ENCODE peak calls at places on chromosomes 2 and 18, in ten cellular contexts. M is neural crest cell, U is WTC11, T is gastrocnemius medialis, P is K562, Q is mammary epithelial cell, F is GM06990, C is foreskin fibroblast, D is mucosa of descending colon, Z is Calu3. Y is an unnamed sample.

GRCh38 chr2:199469514-199470360 is 12.0 kb upstream of the SATB2 start:
- DNase-seq in F (no peak), Q (no peak), C (peak), D (peak), P (no peak), T (no peak), Z (no peak), M (no peak), U (no peak), Y (no peak)

GRCh38 chr2:9138507-9139085 is 68.0 kb upstream of the ASAP2 start:
- DNase-seq in Q (no peak), T (no peak), F (no peak), D (peak), P (peak), M (peak), C (no peak), Z (peak), U (peak), Y (peak)

GRCh38 chr2:151306621-151307020 is 17.2 kb upstream of the NMI start:
- DNase-seq in F (no peak), Z (no peak), M (no peak), C (peak), Q (peak), P (no peak), U (no peak), D (no peak), T (no peak), Y (no peak)

GRCh38 chr2:70049261-70049660 is 38.0 kb upstream of the PCBP1 start:
- DNase-seq in D (no peak), Z (no peak), M (no peak), U (no peak), C (no peak), T (no peak), P (no peak), Q (no peak), F (no peak), Y (no peak)

GRCh38 chr2:136248242-136248641 is 130.3 kb upstream of the CXCR4 start:
- DNase-seq in M (no peak), P (no peak), U (no peak), D (no peak), C (no peak), T (peak), Q (no peak), Z (no peak), F (no peak), Y (no peak)

GRCh38 chr18:54742654-54743053 is 85.6 kb upstream of the RAB27B start:
- DNase-seq in F (no peak), T (peak), C (peak), D (peak), U (no peak), Z (no peak), Q (peak), P (no peak), M (no peak), Y (no peak)

GRCh38 chr2:23124214-23124735 is 260.7 kb upstream of the KLHL29 start:
- DNase-seq in D (no peak), M (no peak), U (no peak), P (no peak), T (no peak), Z (no peak), F (no peak), Q (no peak), C (no peak), Y (no peak)

GRCh38 chr2:4973973-4974372 is 718.2 kb upstream of the SOX11 start:
- DNase-seq in U (no peak), P (no peak), M (no peak), C (no peak), T (no peak), F (peak), D (no peak), Q (no peak), Z (no peak), Y (no peak)

GRCh38 chr2:86308984-86309695 is 28.3 kb downstream of the REEP1 start:
- DNase-seq in D (no peak), T (no peak), Z (no peak), C (no peak), P (no peak), M (no peak), F (no peak), Q (no peak), U (no peak), Y (no peak)

GRCh38 chr18:25349131-25349925 is 2.6 kb downstream of the ZNF521 start:
- DNase-seq in C (peak), U (peak), Z (no peak), P (no peak), M (peak), D (peak), F (no peak), Q (no peak), T (no peak), Y (peak)

GRCh38 chr2:44169155-44169898 is 652 bp downstream of the PPM1B start:
- DNase-seq in P (peak), U (peak), M (peak), Q (peak), C (peak), D (peak), T (peak), Z (peak), F (peak), Y (peak)

GRCh38 chr2:55718165-55719008 is 24.7 kb upstream of the PNPT1 start:
- DNase-seq in P (peak), T (no peak), U (peak), D (peak), Z (peak), C (peak), M (peak), F (peak), Q (peak), Y (peak)

GRCh38 chr2:16684676-16685339 is 19.2 kb upstream of the CYRIA start:
- DNase-seq in U (no peak), T (no peak), M (no peak), Q (no peak), P (no peak), Z (no peak), D (no peak), C (no peak), F (no peak), Y (no peak)

GRCh38 chr2:121519732-121520640 is 10.7 kb upstream of the RNU4ATAC start:
- DNase-seq in F (no peak), P (no peak), M (peak), D (no peak), C (peak), U (no peak), Z (no peak), Q (peak), T (peak), Y (no peak)

GRCh38 chr18:58045265-58046086 is 1.4 kb downstream of the NEDD4L start:
- DNase-seq in P (peak), F (peak), Q (peak), D (peak), M (peak), C (peak), Z (peak), T (no peak), U (peak), Y (peak)

GRCh38 chr18:22230403-22231042 is 61.1 kb downstream of the GATA6 start:
- DNase-seq in D (no peak), Z (no peak), Q (no peak), F (no peak), C (no peak), T (no peak), M (no peak), P (no peak), U (no peak), Y (no peak)

GRCh38 chr2:85753525-85754312 is at the start of gene ATOH8:
- DNase-seq in Q (peak), C (peak), U (peak), P (peak), F (peak), D (peak), M (peak), Z (peak), T (peak), Y (peak)

GRCh38 chr2:19812166-19812565 is 89.6 kb downstream of the TTC32 start:
- DNase-seq in D (no peak), F (no peak), C (no peak), Q (no peak), U (no peak), P (no peak), Z (no peak), T (no peak), M (no peak), Y (no peak)

GRCh38 chr2:54641988-54642387 is 81.5 kb upstream of the EML6 start:
- DNase-seq in T (no peak), F (no peak), Z (no peak), D (no peak), U (no peak), M (no peak), Q (no peak), P (no peak), C (no peak), Y (no peak)

GRCh38 chr2:108904680-108905079 is 84.3 kb downstream of the EDAR start:
- DNase-seq in F (no peak), P (no peak), M (no peak), U (no peak), T (no peak), D (peak), Q (no peak), Z (no peak), C (no peak), Y (no peak)

GRCh38 chr2:227376911-227377396 is 2.2 kb downstream of the TM4SF20 start:
- DNase-seq in C (peak), U (no peak), P (peak), M (no peak), Q (no peak), T (no peak), F (no peak), D (peak), Z (no peak), Y (no peak)

GRCh38 chr2:127678531-127678930 is 3.2 kb upstream of the LIMS2 start:
- DNase-seq in Q (no peak), M (no peak), U (no peak), D (no peak), T (no peak), Z (no peak), C (no peak), F (no peak), P (no peak), Y (no peak)

GRCh38 chr2:21317131-21317530 is 193.4 kb downstream of the TDRD15 start:
- DNase-seq in U (peak), Q (peak), P (peak), Z (peak), C (no peak), D (peak), F (no peak), T (no peak), M (peak), Y (peak)

GRCh38 chr2:72934683-72935610 is 17.6 kb downstream of the EMX1 start:
- DNase-seq in P (peak), D (peak), M (no peak), Q (peak), T (no peak), Z (peak), C (no peak), U (peak), F (no peak), Y (no peak)
- TF ChIP-seq CTCF in P (peak), D (peak), M (peak), Q (peak), T (no peak), Z (peak), C (no peak), U (no peak), F (peak), Y (peak)

DNA sequence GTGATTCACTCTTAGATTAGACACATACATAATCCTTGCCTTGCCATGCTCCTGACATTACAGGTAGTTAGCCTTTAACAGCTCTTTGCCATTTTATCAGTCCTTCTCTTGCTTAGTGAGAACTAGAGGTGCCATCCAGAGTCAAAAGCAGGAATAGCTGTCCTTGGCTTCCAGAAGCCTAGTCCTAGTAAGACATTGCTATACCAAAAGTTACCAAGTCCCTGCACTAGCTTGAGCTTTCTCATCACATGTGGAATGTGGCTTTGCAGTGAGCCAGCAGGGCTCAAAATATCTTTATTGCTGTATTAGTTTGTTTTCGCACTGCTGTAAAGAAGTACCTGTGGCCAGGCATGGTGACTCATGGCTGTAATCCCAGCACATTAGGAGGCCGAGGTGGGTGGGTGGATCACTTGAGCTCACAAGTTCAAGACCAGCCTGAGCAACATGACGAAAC is 104.7 kb upstream of the NOSTRIN start:
- DNase-seq in T (no peak), F (no peak), Z (no peak), D (peak), M (no peak), U (no peak), C (peak), Q (peak), P (no peak), Y (no peak)
- TF ChIP-seq CTCF in T (no peak), F (no peak), Z (no peak), D (no peak), M (no peak), U (no peak), C (no peak), Q (no peak), P (no peak), Y (no peak)

GRCh38 chr2:217106650-217107014 is 246.8 kb upstream of the TNP1 start:
- DNase-seq in C (peak), Q (no peak), F (no peak), T (no peak), U (peak), Z (no peak), M (no peak), P (no peak), D (no peak), Y (no peak)
- TF ChIP-seq CTCF in C (peak), Q (peak), F (peak), T (no peak), U (peak), Z (peak), M (peak), P (peak), D (no peak), Y (peak)

DNA sequence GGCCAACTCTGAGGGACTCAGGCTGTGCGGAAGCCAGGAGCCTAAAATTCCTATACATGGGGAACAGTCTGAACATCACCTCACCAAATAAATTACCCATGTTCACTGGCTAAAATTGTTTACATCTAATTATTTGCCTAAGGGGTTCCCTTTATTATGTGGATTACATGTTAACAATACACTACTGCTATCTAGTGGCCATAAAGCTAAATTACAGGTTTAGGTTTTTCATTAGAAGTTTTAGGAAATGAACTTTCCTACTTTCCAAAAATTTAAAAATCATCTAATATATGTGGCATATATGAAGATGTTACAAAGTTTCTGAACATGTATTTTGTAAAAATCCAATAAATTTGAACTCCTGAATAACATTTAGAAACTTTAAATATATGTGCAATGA is 40.3 kb downstream of the PLA2R1 start:
- DNase-seq in T (no peak), C (peak), Q (no peak), F (no peak), M (no peak), P (peak), Z (no peak), D (no peak), U (no peak), Y (no peak)
- TF ChIP-seq CTCF in T (peak), C (peak), Q (peak), F (peak), M (peak), P (no peak), Z (no peak), D (peak), U (peak), Y (peak)

GRCh38 chr2:99933894-99934650 is 208.3 kb downstream of the AFF3 start:
- DNase-seq in T (no peak), U (no peak), P (no peak), C (no peak), Z (no peak), D (no peak), Q (no peak), F (no peak), M (no peak), Y (no peak)
- TF ChIP-seq CTCF in T (no peak), U (no peak), P (no peak), C (no peak), Z (no peak), D (no peak), Q (no peak), F (peak), M (no peak), Y (no peak)

GRCh38 chr2:240560084-240560479 is at the start of gene DUSP28:
- DNase-seq in Z (peak), P (peak), U (peak), T (peak), F (peak), D (peak), C (peak), M (peak), Q (peak), Y (peak)

GRCh38 chr2:240564191-240564570 is 4.0 kb downstream of the DUSP28 start:
- DNase-seq in P (no peak), F (no peak), M (no peak), Z (no peak), U (no peak), T (no peak), D (no peak), C (no peak), Q (no peak), Y (no peak)

GRCh38 chr2:240560480-240561324 is 545 bp downstream of the DUSP28 start:
- DNase-seq in F (peak), M (peak), T (peak), U (peak), Z (peak), D (peak), Q (peak), C (peak), P (peak), Y (peak)

GRCh38 chr2:240559271-240559670 is 886 bp upstream of the DUSP28 start:
- DNase-seq in D (no peak), U (no peak), Z (no peak), Q (no peak), P (peak), F (no peak), M (no peak), T (peak), C (no peak), Y (no peak)

GRCh38 chr2:240561325-240561971 is 1.3 kb downstream of the DUSP28 start:
- DNase-seq in T (peak), Q (peak), U (no peak), F (no peak), M (no peak), C (peak), D (no peak), P (no peak), Z (no peak), Y (no peak)
- TF ChIP-seq CTCF in T (peak), Q (no peak), U (no peak), F (no peak), M (peak), C (no peak), D (no peak), P (no peak), Z (no peak), Y (no peak)